ENCODE peak calls at places on chromosomes 1 and 21, in eight cellular contexts. O is H4; V is stimulated activated naive CD4-positive, alpha-beta T cell treated with Interleukin-2 at 50 U/mL for 16 hours; M is RPMI7951; H is hypothalamus; E is posterior vena cava; Q is activated naive CD8-positive, alpha-beta T cell treated with anti-CD3 and anti-CD28 coated beads for 36 hours; F is H54. B is an unnamed sample.
A peak's percentile ranks its signal among the peaks of the same experiment; 100 is the strongest.

GRCh38 chr1:66168467-66168887 is 365.5 kb upstream of the SGIP1 start:
- DNase-seq in O (peak; percentile 20), V (no peak), M (peak; percentile 19), H (no peak), E (no peak), Q (no peak), F (no peak), B (no peak)

GRCh38 chr21:35198004-35198403 is 148.9 kb upstream of the RUNX1 start:
- DNase-seq in O (peak; percentile 52), V (no peak), M (peak; percentile 97), H (no peak), E (no peak), Q (no peak), F (no peak), B (no peak)

GRCh38 chr1:43280683-43281082 is 4.7 kb downstream of the C1orf210 start:
- DNase-seq in O (no peak), V (no peak), M (no peak), H (no peak), E (peak; percentile 12), Q (no peak), F (no peak), B (no peak)

GRCh38 chr1:15026114-15026483 is 127.4 kb upstream of the TMEM51 start:
- DNase-seq in O (no peak), V (no peak), M (no peak), H (no peak), E (no peak), Q (no peak), F (no peak), B (no peak)

GRCh38 chr1:240663160-240663879 is 51.4 kb upstream of the GREM2 start:
- DNase-seq in O (no peak), V (no peak), M (no peak), H (no peak), E (no peak), Q (no peak), F (no peak), B (no peak)

GRCh38 chr1:224175615-224176014 is 7.4 kb upstream of the DEGS1 start:
- DNase-seq in O (no peak), V (no peak), M (peak; percentile 56), H (peak; percentile 14), E (peak; percentile 78), Q (no peak), F (no peak), B (no peak)

GRCh38 chr1:43764581-43764980 is 57.2 kb downstream of the ST3GAL3 start:
- DNase-seq in O (no peak), V (no peak), M (no peak), H (no peak), E (no peak), Q (no peak), F (no peak), B (no peak)

GRCh38 chr1:223704921-223705878 is 7.1 kb upstream of the CAPN2 start:
- DNase-seq in O (peak; percentile 59), V (no peak), M (peak; percentile 73), H (no peak), E (no peak), Q (no peak), F (no peak), B (no peak)

GRCh38 chr1:31583995-31584868 is 7.9 kb downstream of the TINAGL1 start:
- DNase-seq in O (no peak), V (no peak), M (peak; percentile 66), H (no peak), E (peak; percentile 94), Q (no peak), F (no peak), B (peak; percentile 13)

GRCh38 chr21:42534361-42534900 is 20.8 kb downstream of the SLC37A1 start:
- DNase-seq in O (no peak), V (no peak), M (no peak), H (no peak), E (peak; percentile 89), Q (no peak), F (no peak), B (no peak)

GRCh38 chr1:29249170-29249691 is 12.9 kb downstream of the PTPRU start:
- DNase-seq in O (peak; percentile 80), V (no peak), M (peak; percentile 56), H (no peak), E (peak; percentile 70), Q (no peak), F (no peak), B (peak; percentile 66)

GRCh38 chr1:223102797-223103533 is 40.1 kb downstream of the TLR5 start:
- DNase-seq in O (no peak), V (no peak), M (peak; percentile 33), H (no peak), E (no peak), Q (no peak), F (no peak), B (no peak)

GRCh38 chr1:28112388-28113311 is 24.2 kb upstream of the EYA3 start:
- DNase-seq in O (no peak), V (no peak), M (peak; percentile 96), H (no peak), E (no peak), Q (no peak), F (peak; percentile 28), B (no peak)

GRCh38 chr1:9592510-9593075 is 3.9 kb downstream of the TMEM201 start:
- DNase-seq in O (no peak), V (no peak), M (no peak), H (no peak), E (peak; percentile 72), Q (no peak), F (no peak), B (no peak)

GRCh38 chr1:209751627-209752231 is 4.1 kb upstream of the TRAF3IP3 start:
- DNase-seq in O (no peak), V (peak; percentile 29), M (no peak), H (no peak), E (no peak), Q (peak; percentile 57), F (no peak), B (no peak)

GRCh38 chr1:51986718-51987117 is 3.8 kb downstream of the RAB3B start:
- DNase-seq in O (no peak), V (no peak), M (no peak), H (no peak), E (no peak), Q (no peak), F (no peak), B (no peak)

GRCh38 chr1:103561612-103562395 is 9.6 kb upstream of the AMY2B start:
- DNase-seq in O (no peak), V (no peak), M (no peak), H (no peak), E (no peak), Q (no peak), F (no peak), B (no peak)

GRCh38 chr1:87766737-87767136 is 438.1 kb downstream of the LMO4 start:
- DNase-seq in O (no peak), V (no peak), M (no peak), H (no peak), E (no peak), Q (no peak), F (no peak), B (no peak)

GRCh38 chr1:20719261-20719660 is 1.5 kb upstream of the KIF17 start:
- DNase-seq in O (no peak), V (no peak), M (no peak), H (no peak), E (peak; percentile 29), Q (no peak), F (no peak), B (no peak)

GRCh38 chr1:2932671-2933350 is 88.5 kb upstream of the ACTRT2 start:
- DNase-seq in O (no peak), V (no peak), M (no peak), H (no peak), E (no peak), Q (no peak), F (no peak), B (no peak)

GRCh38 chr1:8370046-8370881 is 52.4 kb downstream of the SLC45A1 start:
- DNase-seq in O (no peak), V (no peak), M (no peak), H (no peak), E (no peak), Q (no peak), F (no peak), B (no peak)

GRCh38 chr1:16155537-16156410 is at the start of gene EPHA2:
- DNase-seq in O (peak; percentile 78), V (no peak), M (peak; percentile 93), H (peak; percentile 63), E (peak; percentile 94), Q (no peak), F (peak; percentile 64), B (peak; percentile 74)

B was measured in D341Med.